ENCODE peak calls at places on chromosomes 12 and 14, in ten cellular contexts. T is B cell; A is ovary; G is CD4-positive, alpha-beta memory T cell; D is amygdala; H is amniotic epithelial cell; P is HTR-8/SVneo; X is fibroblast of mammary gland; J is occipital lobe; I is A549. M is an unnamed sample.
A peak's percentile ranks its signal among the peaks of the same experiment; 100 is the strongest.

GRCh38 chr14:68791078-68791983 is 1.5 kb downstream of the ZFP36L1 start:
- DNase-seq in P (no peak), H (no peak), J (no peak), I (no peak), G (no peak), D (no peak), A (peak; percentile 16), T (no peak), X (no peak), M (no peak)

GRCh38 chr12:19277707-19278106 is 148.2 kb downstream of the PLEKHA5 start:
- DNase-seq in G (no peak), X (no peak), P (no peak), J (no peak), A (no peak), H (no peak), D (no peak), T (no peak), I (no peak), M (no peak)

GRCh38 chr12:2461645-2462044 is 333.1 kb upstream of the FKBP4 start:
- DNase-seq in J (no peak), A (no peak), T (no peak), G (no peak), P (no peak), D (no peak), I (no peak), H (no peak), X (no peak), M (no peak)

GRCh38 chr12:58655375-58655774 is 264.9 kb downstream of the LRIG3 start:
- DNase-seq in T (no peak), P (no peak), X (no peak), I (no peak), G (no peak), H (no peak), J (no peak), D (no peak), A (no peak), M (no peak)

GRCh38 chr12:12604790-12605189 is 6.9 kb upstream of the CREBL2 start:
- DNase-seq in P (no peak), J (no peak), I (no peak), G (no peak), H (no peak), X (no peak), D (no peak), T (no peak), A (no peak), M (no peak)

GRCh38 chr12:125453751-125454150 is 388.5 kb downstream of the AACS start:
- DNase-seq in G (no peak), H (no peak), A (no peak), J (peak; percentile 76), T (no peak), P (no peak), X (no peak), D (peak; percentile 83), I (no peak), M (peak; percentile 80)

GRCh38 chr14:83779266-83779665 is 1750.7 kb upstream of the FLRT2 start:
- DNase-seq in P (peak; percentile 59), G (no peak), D (no peak), T (no peak), X (peak; percentile 66), J (no peak), A (no peak), I (no peak), H (peak; percentile 95), M (no peak)

GRCh38 chr12:57243521-57244305 is 7.3 kb downstream of the STAC3 start:
- DNase-seq in A (peak; percentile 48), G (peak; percentile 73), P (peak; percentile 82), H (peak; percentile 29), X (peak; percentile 68), J (peak; percentile 40), D (peak; percentile 17), T (peak; percentile 77), I (peak; percentile 93), M (peak; percentile 27)

GRCh38 chr12:72564120-72564519 is 291.9 kb downstream of the TRHDE start:
- DNase-seq in D (no peak), A (no peak), I (no peak), H (no peak), T (no peak), J (no peak), G (no peak), P (no peak), X (no peak), M (no peak)

GRCh38 chr14:85634205-85634604 is 104.3 kb downstream of the FLRT2 start:
- DNase-seq in I (no peak), G (no peak), X (peak; percentile 5), T (no peak), J (no peak), P (no peak), A (no peak), H (peak; percentile 41), D (no peak), M (no peak)

GRCh38 chr14:105409379-105409778 is 10.2 kb upstream of the MTA1 start:
- DNase-seq in I (no peak), H (no peak), A (no peak), X (no peak), D (no peak), G (no peak), J (no peak), P (no peak), T (no peak), M (no peak)

GRCh38 chr12:33248364-33248763 is 191.3 kb downstream of the SYT10 start:
- DNase-seq in T (no peak), D (no peak), A (no peak), G (no peak), H (no peak), P (no peak), I (no peak), J (no peak), X (no peak), M (no peak)

GRCh38 chr14:58464652-58465051 is 37.1 kb downstream of the KIAA0586 start:
- DNase-seq in D (no peak), T (no peak), I (no peak), J (no peak), H (no peak), P (no peak), A (no peak), X (no peak), G (no peak), M (no peak)

GRCh38 chr12:53791735-53792326 is 40.1 kb upstream of the CISTR start:
- DNase-seq in H (no peak), D (no peak), I (no peak), J (no peak), A (no peak), P (no peak), G (peak; percentile 16), T (no peak), X (peak; percentile 28), M (no peak)

GRCh38 chr12:112971248-112971647 is 7.1 kb upstream of the OAS2 start:
- DNase-seq in T (no peak), H (no peak), X (peak; percentile 17), J (no peak), I (no peak), P (no peak), G (no peak), D (no peak), A (no peak), M (no peak)

GRCh38 chr12:32754101-32754500 is 1.6 kb downstream of the YARS2 start:
- DNase-seq in G (no peak), D (no peak), I (no peak), P (no peak), T (no peak), J (no peak), H (peak; percentile 9), X (peak; percentile 19), A (no peak), M (no peak)

GRCh38 chr14:35506927-35507326 is 27.0 kb upstream of the INSM2 start:
- DNase-seq in J (no peak), T (no peak), G (no peak), I (no peak), D (no peak), X (peak; percentile 14), H (no peak), P (no peak), A (no peak), M (no peak)

GRCh38 chr12:57072661-57073060 is 5.9 kb downstream of the NEMP1 start:
- DNase-seq in T (no peak), H (peak; percentile 58), P (no peak), D (no peak), X (no peak), I (no peak), J (no peak), A (no peak), G (no peak), M (no peak)

GRCh38 chr14:94284221-94284620 is 8.8 kb downstream of the SERPINA10 start:
- DNase-seq in I (no peak), P (no peak), A (no peak), X (no peak), J (no peak), D (no peak), G (no peak), T (no peak), H (no peak), M (no peak)

GRCh38 chr12:110109037-110109836 is 14.9 kb upstream of the IFT81 start:
- DNase-seq in X (peak; percentile 100), J (no peak), D (no peak), I (peak; percentile 77), A (peak; percentile 89), G (no peak), P (peak; percentile 48), T (no peak), H (peak; percentile 98), M (no peak)

GRCh38 chr12:111570090-111570961 is 28.8 kb downstream of the ATXN2 start:
- DNase-seq in I (peak; percentile 52), H (peak; percentile 90), P (peak; percentile 83), A (no peak), T (no peak), J (no peak), D (no peak), X (peak; percentile 77), G (no peak), M (no peak)

GRCh38 chr14:70188292-70188607 is 501 bp downstream of the SLC8A3 start:
- DNase-seq in G (no peak), D (no peak), A (no peak), X (no peak), J (peak; percentile 27), T (no peak), P (peak; percentile 53), H (no peak), I (no peak), M (no peak)

GRCh38 chr14:63492391-63492790 is 50.8 kb downstream of the PPP2R5E start:
- DNase-seq in G (no peak), H (peak; percentile 54), P (peak; percentile 90), X (peak; percentile 65), I (no peak), D (no peak), T (no peak), A (no peak), J (no peak), M (no peak)

GRCh38 chr14:65287264-65288131 is 125.0 kb upstream of the FUT8 start:
- DNase-seq in A (no peak), P (no peak), X (no peak), J (no peak), I (no peak), T (peak; percentile 69), D (no peak), H (no peak), G (peak; percentile 70), M (no peak)

GRCh38 chr12:102992720-102993119 is 35.2 kb downstream of the ASCL1 start:
- DNase-seq in I (no peak), A (no peak), T (no peak), H (no peak), G (no peak), P (no peak), X (no peak), J (no peak), D (no peak), M (no peak)

GRCh38 chr14:34710744-34711143 is 3.6 kb downstream of the CFL2 start:
- DNase-seq in A (no peak), H (no peak), G (no peak), I (no peak), P (no peak), D (no peak), T (no peak), J (no peak), X (peak; percentile 25), M (no peak)

GRCh38 chr12:115312901-115313300 is 628.9 kb upstream of the TBX3 start:
- DNase-seq in A (no peak), X (no peak), T (no peak), D (no peak), P (no peak), I (no peak), H (no peak), G (no peak), J (no peak), M (no peak)

GRCh38 chr14:54754623-54755386 is 147.8 kb downstream of the GCH1 start:
- DNase-seq in I (no peak), J (no peak), D (no peak), P (no peak), H (no peak), T (no peak), X (no peak), A (no peak), G (no peak), M (no peak)

M was measured in anterior cingulate cortex.